ENCODE peak calls at places on chromosomes 3 and 15, in six cellular contexts. One of them, this sample, is unnamed.

GRCh38 chr15:89143503-89144162 is 55.4 kb downstream of the ABHD2 start:
- DNase-seq in transverse colon: no peak
- DNase-seq in SK-N-SH: peak; percentile 36
- DNase-seq in endothelial cell of umbilical vein: peak; percentile 88
- DNase-seq in esophagus muscularis mucosa: no peak
- DNase-seq in stomach: no peak
- DNase-seq in this sample: no peak

GRCh38 chr3:157443873-157444770 is 7.5 kb downstream of the PTX3 start:
- DNase-seq in SK-N-SH: no peak
- DNase-seq in endothelial cell of umbilical vein: no peak
- DNase-seq in transverse colon: no peak
- DNase-seq in stomach: no peak
- DNase-seq in esophagus muscularis mucosa: no peak
- DNase-seq in this sample: no peak

GRCh38 chr3:115758076-115758763 is 134.9 kb downstream of the GAP43 start:
- DNase-seq in transverse colon: no peak
- DNase-seq in esophagus muscularis mucosa: no peak
- DNase-seq in stomach: no peak
- DNase-seq in endothelial cell of umbilical vein: no peak
- DNase-seq in SK-N-SH: no peak
- DNase-seq in this sample: no peak

GRCh38 chr15:70566047-70566835 is 197.1 kb downstream of the UACA start:
- DNase-seq in stomach: no peak
- DNase-seq in endothelial cell of umbilical vein: peak; percentile 69
- DNase-seq in SK-N-SH: no peak
- DNase-seq in transverse colon: no peak
- DNase-seq in esophagus muscularis mucosa: no peak
- DNase-seq in this sample: no peak

GRCh38 chr3:107426223-107426622 is 49.0 kb downstream of the CCDC54 start:
- DNase-seq in endothelial cell of umbilical vein: no peak
- DNase-seq in stomach: no peak
- DNase-seq in SK-N-SH: no peak
- DNase-seq in transverse colon: no peak
- DNase-seq in esophagus muscularis mucosa: no peak
- DNase-seq in this sample: no peak

GRCh38 chr3:126390201-126390600 is 4.5 kb upstream of the CFAP100 start:
- DNase-seq in esophagus muscularis mucosa: no peak
- DNase-seq in stomach: peak; percentile 19
- DNase-seq in transverse colon: no peak
- DNase-seq in endothelial cell of umbilical vein: no peak
- DNase-seq in SK-N-SH: no peak
- DNase-seq in this sample: no peak

GRCh38 chr3:52200981-52201679 is 3.2 kb downstream of the ALAS1 start:
- DNase-seq in SK-N-SH: no peak
- DNase-seq in endothelial cell of umbilical vein: no peak
- DNase-seq in transverse colon: no peak
- DNase-seq in esophagus muscularis mucosa: no peak
- DNase-seq in stomach: no peak
- DNase-seq in this sample: no peak

GRCh38 chr15:74906193-74906449 is 530 bp downstream of the FAM219B start:
- DNase-seq in esophagus muscularis mucosa: no peak
- DNase-seq in transverse colon: peak; percentile 36
- DNase-seq in SK-N-SH: no peak
- DNase-seq in stomach: peak; percentile 31
- DNase-seq in endothelial cell of umbilical vein: peak; percentile 54
- DNase-seq in this sample: no peak

GRCh38 chr3:514206-514605 is 317.6 kb downstream of the CHL1 start:
- DNase-seq in stomach: no peak
- DNase-seq in transverse colon: no peak
- DNase-seq in SK-N-SH: no peak
- DNase-seq in esophagus muscularis mucosa: no peak
- DNase-seq in endothelial cell of umbilical vein: no peak
- DNase-seq in this sample: no peak

GRCh38 chr3:178182337-178182761 is 353.9 kb upstream of the KCNMB2 start:
- DNase-seq in stomach: no peak
- DNase-seq in SK-N-SH: peak; percentile 71
- DNase-seq in endothelial cell of umbilical vein: no peak
- DNase-seq in transverse colon: no peak
- DNase-seq in esophagus muscularis mucosa: no peak
- DNase-seq in this sample: no peak

GRCh38 chr3:86961297-86961696 is 29.7 kb downstream of the VGLL3 start:
- DNase-seq in transverse colon: no peak
- DNase-seq in esophagus muscularis mucosa: no peak
- DNase-seq in stomach: no peak
- DNase-seq in SK-N-SH: no peak
- DNase-seq in endothelial cell of umbilical vein: no peak
- DNase-seq in this sample: no peak

GRCh38 chr3:19945405-19946290 is 1.2 kb upstream of the RAB5A start:
- DNase-seq in endothelial cell of umbilical vein: no peak
- DNase-seq in transverse colon: peak; percentile 64
- DNase-seq in SK-N-SH: no peak
- DNase-seq in esophagus muscularis mucosa: no peak
- DNase-seq in stomach: no peak
- DNase-seq in this sample: no peak

GRCh38 chr3:57164606-57165573 is at the start of gene IL17RD:
- DNase-seq in esophagus muscularis mucosa: no peak
- DNase-seq in endothelial cell of umbilical vein: peak; percentile 74
- DNase-seq in SK-N-SH: peak; percentile 98
- DNase-seq in transverse colon: peak; percentile 79
- DNase-seq in stomach: peak; percentile 79
- DNase-seq in this sample: peak; percentile 69

GRCh38 chr15:61227269-61228024 is 1.7 kb downstream of the RORA start:
- DNase-seq in transverse colon: no peak
- DNase-seq in SK-N-SH: peak; percentile 76
- DNase-seq in endothelial cell of umbilical vein: peak; percentile 41
- DNase-seq in stomach: no peak
- DNase-seq in esophagus muscularis mucosa: no peak
- DNase-seq in this sample: no peak

GRCh38 chr15:70063992-70064379 is 33.7 kb downstream of the TLE3 start:
- DNase-seq in esophagus muscularis mucosa: no peak
- DNase-seq in SK-N-SH: no peak
- DNase-seq in transverse colon: no peak
- DNase-seq in stomach: no peak
- DNase-seq in endothelial cell of umbilical vein: no peak
- DNase-seq in this sample: no peak

GRCh38 chr15:52018693-52019393 is at the start of gene MAPK6:
- DNase-seq in endothelial cell of umbilical vein: peak; percentile 93
- DNase-seq in transverse colon: peak; percentile 95
- DNase-seq in esophagus muscularis mucosa: peak; percentile 98
- DNase-seq in stomach: peak; percentile 97
- DNase-seq in SK-N-SH: peak; percentile 100
- DNase-seq in this sample: peak; percentile 93

GRCh38 chr3:11362600-11362999 is 90.4 kb downstream of the ATG7 start:
- DNase-seq in esophagus muscularis mucosa: no peak
- DNase-seq in transverse colon: no peak
- DNase-seq in endothelial cell of umbilical vein: no peak
- DNase-seq in stomach: no peak
- DNase-seq in SK-N-SH: peak; percentile 62
- DNase-seq in this sample: no peak

GRCh38 chr3:71616571-71617021 is 33.1 kb upstream of the FOXP1 start:
- DNase-seq in esophagus muscularis mucosa: peak; percentile 57
- DNase-seq in transverse colon: no peak
- DNase-seq in endothelial cell of umbilical vein: no peak
- DNase-seq in SK-N-SH: no peak
- DNase-seq in stomach: no peak
- DNase-seq in this sample: no peak

GRCh38 chr15:52102468-52102867 is 10.1 kb downstream of the BCL2L10 start:
- DNase-seq in SK-N-SH: no peak
- DNase-seq in stomach: no peak
- DNase-seq in endothelial cell of umbilical vein: peak; percentile 27
- DNase-seq in esophagus muscularis mucosa: no peak
- DNase-seq in transverse colon: no peak
- DNase-seq in this sample: no peak

GRCh38 chr3:49924683-49925082 is 4.9 kb downstream of the MON1A start:
- DNase-seq in esophagus muscularis mucosa: no peak
- DNase-seq in stomach: no peak
- DNase-seq in transverse colon: no peak
- DNase-seq in endothelial cell of umbilical vein: peak; percentile 23
- DNase-seq in SK-N-SH: no peak
- DNase-seq in this sample: no peak

GRCh38 chr15:81170504-81170903 is 26.2 kb upstream of the IL16 start:
- DNase-seq in esophagus muscularis mucosa: no peak
- DNase-seq in SK-N-SH: no peak
- DNase-seq in transverse colon: no peak
- DNase-seq in endothelial cell of umbilical vein: no peak
- DNase-seq in stomach: no peak
- DNase-seq in this sample: no peak

GRCh38 chr3:79040701-79041100 is 727.1 kb downstream of the ROBO1 start:
- DNase-seq in transverse colon: no peak
- DNase-seq in esophagus muscularis mucosa: no peak
- DNase-seq in endothelial cell of umbilical vein: no peak
- DNase-seq in stomach: no peak
- DNase-seq in SK-N-SH: no peak
- DNase-seq in this sample: no peak

GRCh38 chr3:61946925-61947324 is 385.6 kb downstream of the PTPRG start:
- DNase-seq in endothelial cell of umbilical vein: no peak
- DNase-seq in esophagus muscularis mucosa: no peak
- DNase-seq in transverse colon: no peak
- DNase-seq in stomach: no peak
- DNase-seq in SK-N-SH: no peak
- DNase-seq in this sample: no peak

GRCh38 chr15:41695750-41696436 is 35.7 kb downstream of the MGA start:
- DNase-seq in esophagus muscularis mucosa: no peak
- DNase-seq in stomach: no peak
- DNase-seq in SK-N-SH: peak; percentile 48
- DNase-seq in transverse colon: peak; percentile 18
- DNase-seq in endothelial cell of umbilical vein: peak; percentile 77
- DNase-seq in this sample: no peak

GRCh38 chr3:13276438-13277129 is 143.5 kb downstream of the NUP210 start:
- DNase-seq in esophagus muscularis mucosa: no peak
- DNase-seq in SK-N-SH: peak; percentile 70
- DNase-seq in endothelial cell of umbilical vein: no peak
- DNase-seq in transverse colon: no peak
- DNase-seq in stomach: no peak
- DNase-seq in this sample: no peak

GRCh38 chr3:14170569-14171159 is 7.7 kb downstream of the XPC start:
- DNase-seq in SK-N-SH: no peak
- DNase-seq in stomach: no peak
- DNase-seq in esophagus muscularis mucosa: no peak
- DNase-seq in endothelial cell of umbilical vein: peak; percentile 37
- DNase-seq in transverse colon: no peak
- DNase-seq in this sample: no peak

GRCh38 chr3:2024713-2025112 is 74.0 kb upstream of the CNTN4 start:
- DNase-seq in esophagus muscularis mucosa: no peak
- DNase-seq in stomach: no peak
- DNase-seq in endothelial cell of umbilical vein: no peak
- DNase-seq in transverse colon: no peak
- DNase-seq in SK-N-SH: no peak
- DNase-seq in this sample: no peak

DNA sequence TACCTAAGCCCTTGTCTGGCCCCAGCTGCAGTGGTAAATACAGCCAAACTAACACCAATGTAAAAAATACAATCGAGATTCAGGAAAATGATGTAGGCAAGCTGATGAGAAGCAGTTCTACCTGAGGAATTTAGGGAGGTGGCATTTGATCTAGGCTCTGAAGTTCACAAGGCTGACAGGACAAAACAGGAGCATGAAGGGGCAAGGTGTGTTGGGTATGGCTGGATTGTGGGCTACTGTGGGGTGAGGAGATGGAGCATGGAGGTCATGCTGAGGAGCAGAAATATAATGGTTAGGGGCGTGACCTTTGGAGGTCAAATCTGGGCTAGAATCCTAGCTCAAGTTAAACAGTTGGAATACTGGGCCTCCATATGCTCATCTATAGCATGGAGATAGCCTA is 6.5 kb downstream of the NDUFB4 start:
- DNase-seq in SK-N-SH: no peak
- DNase-seq in esophagus muscularis mucosa: no peak
- DNase-seq in stomach: no peak
- DNase-seq in transverse colon: no peak
- DNase-seq in endothelial cell of umbilical vein: no peak
- DNase-seq in this sample: no peak
- TF ChIP-seq POLR2AphosphoS5 in SK-N-SH: no peak
- TF ChIP-seq POLR2AphosphoS5 in esophagus muscularis mucosa: no peak
- TF ChIP-seq POLR2AphosphoS5 in stomach: no peak
- TF ChIP-seq POLR2AphosphoS5 in transverse colon: no peak
- TF ChIP-seq POLR2AphosphoS5 in endothelial cell of umbilical vein: peak; percentile 26
- TF ChIP-seq POLR2AphosphoS5 in this sample: no peak

GRCh38 chr3:112456147-112456546 is 43.1 kb downstream of the BTLA start:
- DNase-seq in SK-N-SH: no peak
- DNase-seq in esophagus muscularis mucosa: no peak
- DNase-seq in stomach: no peak
- DNase-seq in endothelial cell of umbilical vein: no peak
- DNase-seq in transverse colon: no peak
- DNase-seq in this sample: no peak

GRCh38 chr3:112464264-112464663 is 35.0 kb downstream of the BTLA start:
- DNase-seq in endothelial cell of umbilical vein: peak; percentile 11
- DNase-seq in esophagus muscularis mucosa: no peak
- DNase-seq in SK-N-SH: no peak
- DNase-seq in stomach: no peak
- DNase-seq in transverse colon: no peak
- DNase-seq in this sample: no peak

GRCh38 chr3:112460519-112460918 is 38.8 kb downstream of the BTLA start:
- DNase-seq in SK-N-SH: no peak
- DNase-seq in stomach: no peak
- DNase-seq in transverse colon: no peak
- DNase-seq in endothelial cell of umbilical vein: no peak
- DNase-seq in esophagus muscularis mucosa: no peak
- DNase-seq in this sample: no peak

GRCh38 chr3:112463250-112463649 is 36.0 kb downstream of the BTLA start:
- DNase-seq in stomach: no peak
- DNase-seq in SK-N-SH: no peak
- DNase-seq in transverse colon: no peak
- DNase-seq in endothelial cell of umbilical vein: no peak
- DNase-seq in esophagus muscularis mucosa: no peak
- DNase-seq in this sample: no peak

GRCh38 chr3:112459750-112460149 is 39.5 kb downstream of the BTLA start:
- DNase-seq in stomach: no peak
- DNase-seq in transverse colon: no peak
- DNase-seq in esophagus muscularis mucosa: no peak
- DNase-seq in SK-N-SH: no peak
- DNase-seq in endothelial cell of umbilical vein: no peak
- DNase-seq in this sample: no peak
- H3K27ac ChIP-seq in stomach: no peak overlapping the region
- H3K27ac ChIP-seq in transverse colon: no peak overlapping the region
- H3K27ac ChIP-seq in esophagus muscularis mucosa: no peak overlapping the region
- H3K27ac ChIP-seq in SK-N-SH: no peak overlapping the region
- H3K27ac ChIP-seq in endothelial cell of umbilical vein: no peak overlapping the region
- H3K27ac ChIP-seq in this sample: no peak overlapping the region

GRCh38 chr15:43748376-43748775 is 2.1 kb downstream of the PDIA3 start:
- DNase-seq in endothelial cell of umbilical vein: no peak
- DNase-seq in SK-N-SH: no peak
- DNase-seq in stomach: no peak
- DNase-seq in esophagus muscularis mucosa: no peak
- DNase-seq in transverse colon: no peak
- DNase-seq in this sample: no peak
- H3K4me3 ChIP-seq in endothelial cell of umbilical vein: peak overlapping the region; percentile 12
- H3K4me3 ChIP-seq in SK-N-SH: peak overlapping the region; percentile 65
- H3K4me3 ChIP-seq in stomach: peak overlapping the region; percentile 55
- H3K4me3 ChIP-seq in esophagus muscularis mucosa: no peak overlapping the region
- H3K4me3 ChIP-seq in transverse colon: no peak overlapping the region
- H3K4me3 ChIP-seq in this sample: no peak overlapping the region

DNA sequence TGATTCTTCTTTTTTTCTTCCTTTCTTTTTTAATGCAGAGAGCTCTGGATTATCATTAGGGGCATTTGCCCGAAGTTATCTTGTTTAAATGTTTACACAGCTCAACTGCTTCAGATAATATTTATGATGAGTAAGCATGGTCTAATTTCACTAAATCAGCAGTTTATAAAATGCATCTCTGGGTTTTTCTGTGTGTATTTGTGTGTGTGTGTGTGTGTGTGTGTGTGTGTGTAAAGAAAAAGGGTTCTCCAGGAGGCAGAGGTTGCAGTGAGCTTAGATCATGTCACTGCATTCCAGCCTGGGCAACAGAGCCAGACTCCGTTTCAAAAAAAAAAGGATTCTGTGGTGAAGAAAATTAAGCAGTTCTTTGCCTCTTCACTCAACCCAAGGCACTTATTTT is 25.9 kb upstream of the TNFSF10 start:
- DNase-seq in SK-N-SH: no peak
- DNase-seq in stomach: no peak
- DNase-seq in transverse colon: no peak
- DNase-seq in endothelial cell of umbilical vein: no peak
- DNase-seq in esophagus muscularis mucosa: no peak
- DNase-seq in this sample: no peak
- TF ChIP-seq POLR2AphosphoS5 in SK-N-SH: no peak
- TF ChIP-seq POLR2AphosphoS5 in stomach: no peak
- TF ChIP-seq POLR2AphosphoS5 in transverse colon: no peak
- TF ChIP-seq POLR2AphosphoS5 in endothelial cell of umbilical vein: no peak
- TF ChIP-seq POLR2AphosphoS5 in esophagus muscularis mucosa: no peak
- TF ChIP-seq POLR2AphosphoS5 in this sample: no peak

This sample was measured in breast epithelium.